ENCODE peak calls at places on chromosomes 5 and 9, in five cellular contexts. U is trophoblast cell, I is IMR-90, P is H9, Y is mesendoderm. K is an unnamed sample. For H3K4me1, the result is how much of the 10 kb centered on the place peaks cover.

GRCh38 chr5:73452215-73452614 is 3.6 kb upstream of the FOXD1 start:
- DNase-seq in I (no peak), Y (no peak), U (no peak), P (no peak), K (no peak)

GRCh38 chr5:132774406-132774805 is 2.6 kb downstream of the SEPTIN8 start:
- DNase-seq in U (no peak), Y (no peak), P (no peak), I (no peak), K (no peak)

GRCh38 chr5:73564018-73564417 is 1.4 kb downstream of the ANKRA2 start:
- DNase-seq in U (no peak), I (no peak), P (no peak), Y (no peak), K (no peak)

GRCh38 chr5:6995115-6995514 is 281.9 kb downstream of the TENT4A start:
- DNase-seq in Y (peak), P (no peak), U (no peak), I (no peak), K (no peak)

GRCh38 chr5:1888541-1889251 is 6.0 kb upstream of the IRX4 start:
- DNase-seq in P (no peak), I (no peak), U (no peak), Y (no peak), K (no peak)

GRCh38 chr5:16489322-16489791 is 23.8 kb upstream of the ZNF622 start:
- DNase-seq in I (peak), Y (peak), P (no peak), U (peak), K (no peak)

GRCh38 chr5:63686938-63687337 is 275.3 kb downstream of the HTR1A start:
- DNase-seq in P (no peak), Y (no peak), I (no peak), U (no peak), K (no peak)

GRCh38 chr5:73031839-73032238 is 76.0 kb downstream of the FCHO2 start:
- DNase-seq in U (no peak), I (peak), Y (no peak), P (no peak), K (no peak)

GRCh38 chr5:53515988-53516387 is 35.6 kb downstream of the FST start:
- DNase-seq in U (no peak), I (no peak), P (no peak), Y (no peak), K (no peak)

GRCh38 chr5:123036391-123037103 is at the start of gene PPIC:
- DNase-seq in Y (peak), I (peak), U (peak), P (peak), K (peak)
- H3K4me2 ChIP-seq in Y (peak), I (peak), U (peak), P (peak), K (peak)

DNA sequence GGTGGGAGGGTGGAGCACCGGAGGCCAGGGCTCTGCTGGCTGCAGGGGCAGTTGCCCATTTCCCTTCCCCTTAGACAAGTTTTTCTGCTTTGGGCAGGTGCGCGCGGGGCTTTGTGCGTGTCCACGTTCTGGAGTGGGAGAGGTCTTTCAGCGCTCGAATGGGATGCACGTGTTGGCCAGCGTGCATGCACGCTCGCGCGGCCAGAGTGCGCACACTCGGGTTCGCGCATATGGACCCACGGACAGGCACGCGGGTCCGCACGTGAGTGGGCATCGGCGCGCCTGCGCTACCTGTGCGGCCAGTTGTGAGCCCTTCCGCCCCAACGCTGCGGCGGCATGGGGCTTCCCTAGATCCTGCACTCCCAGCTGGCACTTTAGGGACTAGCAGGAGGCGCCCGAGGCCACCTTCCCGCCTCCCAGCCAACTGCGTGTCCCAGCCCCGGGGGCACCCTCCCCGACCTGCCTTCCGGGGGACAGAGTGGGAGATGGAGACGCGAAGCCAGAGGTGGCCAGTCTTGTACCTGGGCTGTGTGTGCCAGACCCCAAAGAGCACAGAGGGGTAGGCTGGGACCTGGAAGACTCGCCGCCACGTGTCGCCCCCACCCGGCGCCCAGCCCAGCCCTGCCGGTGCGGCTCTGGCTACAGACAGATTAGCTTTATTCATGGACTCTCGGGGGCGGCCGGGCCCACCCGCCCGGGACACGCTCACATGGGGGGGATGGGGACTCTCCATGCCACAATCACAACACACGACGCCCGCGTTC is 9.8 kb upstream of the GPRIN1 start:
- DNase-seq in Y (no peak), P (peak), I (no peak), U (no peak), K (no peak)
- H3K23ac ChIP-seq in Y (no peak), P (no peak), I (no peak), U (no peak), K (peak)

DNA sequence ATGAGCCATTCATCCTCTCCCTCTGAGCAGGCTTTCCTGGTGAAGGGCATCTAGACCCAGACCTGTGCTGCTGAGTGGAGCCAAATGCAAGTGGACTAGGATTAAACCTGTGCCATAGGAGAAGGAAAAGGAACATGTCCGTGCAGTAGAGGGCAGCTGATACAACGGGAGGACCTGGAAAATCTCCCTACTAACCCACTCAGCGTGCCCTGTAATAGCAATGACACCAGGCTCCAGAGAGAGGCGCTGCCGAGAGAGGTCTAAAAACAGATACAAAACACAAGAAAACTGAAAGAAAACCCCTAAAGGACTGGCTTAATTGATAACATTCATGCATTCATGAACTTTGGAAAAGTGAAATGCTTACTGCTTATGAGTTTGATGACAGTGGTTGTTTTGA is 60.8 kb downstream of the PFDN1 start:
- DNase-seq in P (peak), U (no peak), I (no peak), Y (peak), K (no peak)
- H3K4me1 ChIP-seq in P (under half), U (under half), I (under half), Y (under half), K (under half)

GRCh38 chr9:16870606-16871357 is at the start of gene BNC2:
- DNase-seq in Y (peak), P (peak), I (peak), U (no peak), K (peak)
- H3K4me2 ChIP-seq in Y (peak), P (peak), I (peak), U (peak), K (peak)

GRCh38 chr5:134525687-134526482 is 415 bp downstream of the JADE2 start:
- DNase-seq in I (peak), Y (peak), P (peak), U (peak), K (peak)

GRCh38 chr5:134524826-134525686 is at the start of gene JADE2:
- DNase-seq in I (peak), Y (peak), U (peak), P (peak), K (no peak)

GRCh38 chr5:134527961-134528424 is 2.5 kb downstream of the JADE2 start:
- DNase-seq in U (no peak), I (no peak), Y (no peak), P (no peak), K (no peak)

GRCh38 chr5:134527156-134527960 is 1.9 kb downstream of the JADE2 start:
- DNase-seq in U (peak), Y (peak), I (peak), P (peak), K (peak)

GRCh38 chr5:134526483-134527155 is 1.1 kb downstream of the JADE2 start:
- DNase-seq in U (peak), Y (peak), P (peak), I (no peak), K (peak)
- H3K23ac ChIP-seq in U (no peak), Y (no peak), P (no peak), I (no peak), K (peak)